ENCODE peak calls at places on chromosomes 16 and 17, in eight cellular contexts. F, N, H, V, A, Z, S and E are unnamed samples.

GRCh38 chr17:73823684-73824083 is 179.4 kb upstream of the SDK2 start:
- DNase-seq in F (no peak), N (peak), H (no peak), V (no peak), A (no peak), Z (no peak), S (no peak), E (no peak)

GRCh38 chr17:14304222-14304844 is 3.5 kb downstream of the HS3ST3B1 start:
- DNase-seq in F (no peak), N (no peak), H (peak), V (no peak), A (peak), Z (no peak), S (peak), E (no peak)

GRCh38 chr16:85514601-85515318 is 98.4 kb upstream of the GSE1 start:
- DNase-seq in F (peak), N (peak), H (peak), V (peak), A (peak), Z (no peak), S (no peak), E (no peak)

GRCh38 chr17:48161127-48161905 is 53.8 kb downstream of the SNX11 start:
- DNase-seq in F (no peak), N (no peak), H (no peak), V (no peak), A (no peak), Z (no peak), S (no peak), E (no peak)

GRCh38 chr17:37518816-37519215 is 29.1 kb downstream of the DUSP14 start:
- DNase-seq in F (no peak), N (no peak), H (no peak), V (no peak), A (no peak), Z (no peak), S (no peak), E (no peak)

GRCh38 chr16:64459821-64460220 is 662.0 kb downstream of the CDH11 start:
- DNase-seq in F (peak), N (no peak), H (peak), V (no peak), A (peak), Z (no peak), S (no peak), E (no peak)

GRCh38 chr17:7988750-7989178 is 13.7 kb upstream of the GUCY2D start:
- DNase-seq in F (peak), N (peak), H (peak), V (no peak), A (peak), Z (peak), S (no peak), E (peak)

GRCh38 chr16:53743149-53743566 is 39.2 kb downstream of the FTO start:
- DNase-seq in F (no peak), N (no peak), H (peak), V (no peak), A (peak), Z (no peak), S (peak), E (peak)

GRCh38 chr17:60165223-60165622 is 15.4 kb downstream of the CA4 start:
- DNase-seq in F (no peak), N (no peak), H (no peak), V (no peak), A (no peak), Z (no peak), S (no peak), E (no peak)

GRCh38 chr17:4901648-4902344 is 1.1 kb downstream of the CHRNE start:
- DNase-seq in F (no peak), N (no peak), H (no peak), V (no peak), A (no peak), Z (peak), S (peak), E (peak)

GRCh38 chr16:78684655-78685400 is 585.4 kb downstream of the WWOX start:
- DNase-seq in F (peak), N (no peak), H (peak), V (peak), A (peak), Z (no peak), S (no peak), E (no peak)

GRCh38 chr17:60077672-60078519 is 825 bp downstream of the HEATR6 start:
- DNase-seq in F (no peak), N (no peak), H (peak), V (no peak), A (peak), Z (peak), S (no peak), E (peak)

GRCh38 chr17:17855976-17856375 is 19.2 kb upstream of the SREBF1 start:
- DNase-seq in F (no peak), N (no peak), H (no peak), V (peak), A (no peak), Z (no peak), S (no peak), E (no peak)

GRCh38 chr16:12721841-12722467 is 81.7 kb downstream of the CPPED1 start:
- DNase-seq in F (no peak), N (no peak), H (no peak), V (no peak), A (no peak), Z (no peak), S (no peak), E (no peak)

GRCh38 chr17:4536259-4536741 is 18.9 kb downstream of the MYBBP1A start:
- DNase-seq in F (no peak), N (no peak), H (no peak), V (no peak), A (no peak), Z (no peak), S (peak), E (no peak)

GRCh38 chr16:67346328-67346727 is 19.7 kb downstream of the LRRC36 start:
- DNase-seq in F (no peak), N (no peak), H (no peak), V (no peak), A (no peak), Z (no peak), S (no peak), E (no peak)

GRCh38 chr17:1112875-1113274 is 66.9 kb downstream of the ABR start:
- DNase-seq in F (no peak), N (no peak), H (no peak), V (no peak), A (no peak), Z (no peak), S (peak), E (no peak)

GRCh38 chr16:57394444-57394843 is 10.1 kb upstream of the CCL17 start:
- DNase-seq in F (no peak), N (no peak), H (peak), V (no peak), A (peak), Z (no peak), S (no peak), E (no peak)

GRCh38 chr16:397736-398332 is 835 bp downstream of the NME4 start:
- DNase-seq in F (peak), N (peak), H (peak), V (peak), A (peak), Z (peak), S (peak), E (no peak)

GRCh38 chr17:17959520-17960361 is 12.5 kb downstream of the TOM1L2 start:
- DNase-seq in F (no peak), N (no peak), H (peak), V (no peak), A (peak), Z (peak), S (no peak), E (no peak)

GRCh38 chr16:60137891-60138290 is 1403.8 kb upstream of the GOT2 start:
- DNase-seq in F (no peak), N (no peak), H (no peak), V (no peak), A (peak), Z (no peak), S (no peak), E (no peak)

DNA sequence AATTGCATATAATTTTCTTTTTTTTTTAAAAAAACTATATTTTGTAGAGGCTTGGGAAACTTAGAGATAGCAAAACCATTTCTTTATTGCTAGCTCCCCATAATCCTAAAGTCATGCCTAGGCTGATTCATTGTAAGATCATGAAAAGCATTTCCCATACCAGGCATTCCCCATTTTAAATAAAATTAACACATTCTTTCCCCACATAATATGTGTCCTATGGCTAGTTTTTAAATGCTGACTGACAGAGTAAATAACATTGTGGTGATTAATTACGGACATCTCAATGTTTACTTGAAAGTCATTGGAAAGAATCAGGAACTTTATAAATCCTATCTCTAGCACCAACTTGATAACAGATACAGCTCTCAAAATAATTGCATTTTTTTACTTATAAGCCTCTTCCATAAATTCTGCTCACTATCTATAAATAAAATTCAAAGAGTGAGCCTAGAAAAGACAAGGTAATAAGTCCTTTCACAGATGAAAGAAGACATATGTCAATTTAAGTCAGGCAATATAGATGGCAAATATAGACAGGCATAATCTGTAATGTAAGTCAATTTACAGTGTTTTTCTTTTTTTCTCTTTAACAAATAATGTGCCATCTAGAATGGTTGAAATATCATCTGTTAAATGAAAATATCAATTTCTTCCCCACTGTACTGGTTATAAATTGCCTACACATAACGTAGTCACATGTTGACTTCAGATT is 1409.0 kb upstream of the GOT2 start:
- DNase-seq in F (no peak), N (no peak), H (no peak), V (no peak), A (peak), Z (no peak), S (no peak), E (no peak)
- TF ChIP-seq CTCF in F (no peak), N (no peak), H (no peak), V (no peak), A (no peak), Z (no peak), S (no peak), E (no peak)

DNA sequence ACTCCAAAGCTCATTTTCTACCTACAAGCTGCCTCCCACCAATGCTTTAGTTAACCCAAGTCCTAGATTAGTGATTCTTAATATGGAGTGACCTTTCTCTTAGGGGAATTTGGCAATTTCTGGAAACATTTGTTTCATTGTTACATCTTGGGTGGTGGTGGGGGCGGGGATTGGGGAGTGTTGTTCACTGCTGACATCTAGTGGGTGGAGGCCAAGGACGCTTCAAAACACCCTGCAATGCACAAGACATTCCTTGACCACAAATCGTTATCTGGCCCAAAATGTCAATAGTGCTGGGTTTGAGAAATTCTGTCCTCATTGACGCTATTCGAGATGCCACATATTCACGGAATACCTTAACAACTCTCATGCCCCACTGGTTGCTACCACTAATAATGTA is 282.9 kb downstream of the RBFOX1 start:
- DNase-seq in F (no peak), N (no peak), H (no peak), V (no peak), A (no peak), Z (no peak), S (no peak), E (no peak)
- TF ChIP-seq CTCF in F (no peak), N (no peak), H (no peak), V (no peak), A (no peak), Z (no peak), S (peak), E (no peak)

GRCh38 chr16:82598766-82599165 is 28.0 kb upstream of the CDH13 start:
- DNase-seq in F (no peak), N (no peak), H (no peak), V (no peak), A (no peak), Z (no peak), S (no peak), E (no peak)

GRCh38 chr16:82605863-82606620 is 20.7 kb upstream of the CDH13 start:
- DNase-seq in F (no peak), N (no peak), H (no peak), V (no peak), A (no peak), Z (no peak), S (peak), E (no peak)

GRCh38 chr16:82605076-82605475 is 21.7 kb upstream of the CDH13 start:
- DNase-seq in F (no peak), N (no peak), H (no peak), V (no peak), A (no peak), Z (no peak), S (no peak), E (no peak)

GRCh38 chr16:82609140-82609539 is 17.6 kb upstream of the CDH13 start:
- DNase-seq in F (peak), N (no peak), H (no peak), V (no peak), A (no peak), Z (no peak), S (no peak), E (no peak)

DNA sequence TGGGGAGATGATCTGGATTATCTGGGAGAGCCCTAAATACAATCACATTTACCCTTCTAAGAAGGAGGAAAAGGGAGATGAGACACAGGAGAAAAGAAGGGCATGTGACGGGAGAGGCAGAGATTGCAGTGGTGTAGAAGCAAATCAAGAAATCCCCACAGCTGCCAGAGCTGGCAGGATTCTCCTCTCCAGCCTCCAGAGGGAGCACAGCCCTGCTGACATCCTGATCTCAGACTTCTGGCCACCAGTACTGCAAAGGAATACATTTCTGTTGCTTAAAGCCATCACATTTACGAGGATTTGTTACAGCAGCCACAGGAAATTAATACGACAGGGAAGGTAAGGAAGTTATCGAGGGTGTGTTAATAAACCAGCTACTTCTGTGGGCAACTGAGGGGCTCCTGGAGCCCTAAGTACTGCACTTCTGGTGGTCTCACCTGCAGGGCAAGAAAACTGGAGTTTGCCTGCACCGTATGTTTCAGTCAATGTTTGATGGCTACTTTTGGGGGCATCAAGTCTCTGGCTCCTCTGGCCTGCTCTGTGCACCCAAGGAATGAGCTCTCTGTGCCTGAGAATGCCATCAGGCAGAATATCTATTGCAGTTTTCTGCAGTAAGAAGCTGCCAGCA is 22.9 kb upstream of the CDH13 start:
- DNase-seq in F (peak), N (no peak), H (peak), V (peak), A (peak), Z (no peak), S (peak), E (no peak)
- TF ChIP-seq CTCF in F (peak), N (peak), H (peak), V (peak), A (peak), Z (no peak), S (peak), E (no peak)

DNA sequence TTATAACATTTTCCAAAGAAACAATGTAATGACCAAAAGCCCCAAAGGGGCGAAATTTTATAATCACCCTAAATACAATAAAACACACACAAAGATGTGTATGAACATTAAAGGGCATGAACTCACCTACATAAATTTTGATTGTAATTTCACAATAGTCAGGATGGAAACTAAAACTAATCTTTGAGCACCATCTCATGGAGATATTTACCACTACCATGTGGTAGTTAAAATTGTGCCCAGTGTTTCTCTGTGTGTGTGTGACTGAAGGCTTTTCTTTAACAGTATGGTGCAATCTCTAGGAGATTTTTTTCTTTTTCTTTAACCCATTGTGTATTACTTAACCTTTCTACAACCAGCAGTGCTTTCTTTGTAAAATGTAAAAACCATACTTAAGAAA is 19.7 kb upstream of the MEIOC start:
- DNase-seq in F (no peak), N (peak), H (peak), V (no peak), A (peak), Z (no peak), S (no peak), E (peak)
- TF ChIP-seq CTCF in F (peak), N (peak), H (peak), V (peak), A (peak), Z (no peak), S (peak), E (peak)

DNA sequence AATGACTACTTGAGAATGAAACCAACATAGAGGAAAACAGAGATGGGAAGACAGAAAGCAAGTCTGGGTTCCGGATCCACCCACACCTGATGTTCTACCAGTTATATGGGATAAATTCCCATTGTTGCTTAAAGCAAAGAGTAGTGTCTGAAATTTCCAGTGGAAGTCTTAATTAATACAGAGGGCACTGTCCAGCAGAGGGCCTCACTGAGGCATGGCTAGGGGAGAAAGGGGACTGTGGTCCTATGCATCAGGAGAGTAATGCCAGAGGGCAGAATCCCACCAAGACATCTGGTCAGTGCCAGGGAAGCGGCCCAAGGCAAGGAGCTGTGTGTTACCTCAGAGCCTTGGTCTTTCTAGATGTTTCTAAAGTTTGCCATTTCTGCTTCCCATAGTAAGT is 7.5 kb upstream of the UMOD start:
- DNase-seq in F (no peak), N (no peak), H (no peak), V (no peak), A (no peak), Z (no peak), S (peak), E (no peak)
- TF ChIP-seq CTCF in F (no peak), N (no peak), H (no peak), V (no peak), A (no peak), Z (peak), S (peak), E (peak)